ENCODE peak calls at places on chromosomes 5 and 9, in seven cellular contexts. H, Z, A, K, G, N and O are unnamed samples.

GRCh38 chr5:44046581-44047327 is 342.5 kb downstream of the FGF10 start:
- DNase-seq in H (no peak), Z (no peak), A (no peak), K (no peak), G (no peak), N (no peak), O (no peak)

GRCh38 chr9:75933982-75934381 is 43.5 kb downstream of the PCSK5 start:
- DNase-seq in H (no peak), Z (no peak), A (no peak), K (no peak), G (no peak), N (no peak), O (no peak)

GRCh38 chr9:37421914-37422288 is 595 bp upstream of the GRHPR start:
- DNase-seq in H (no peak), Z (no peak), A (no peak), K (no peak), G (peak; percentile 71), N (no peak), O (no peak)

GRCh38 chr9:89642789-89643188 is 38.0 kb downstream of the GADD45G start:
- DNase-seq in H (no peak), Z (no peak), A (no peak), K (no peak), G (no peak), N (no peak), O (no peak)

GRCh38 chr9:82313697-82314096 is 325.1 kb downstream of the SPATA31D1 start:
- DNase-seq in H (no peak), Z (no peak), A (no peak), K (no peak), G (no peak), N (no peak), O (no peak)

GRCh38 chr5:151469386-151469785 is 22.0 kb downstream of the SLC36A1 start:
- DNase-seq in H (no peak), Z (no peak), A (no peak), K (no peak), G (no peak), N (no peak), O (no peak)

GRCh38 chr9:109451311-109452025 is 46.6 kb downstream of the PTPN3 start:
- DNase-seq in H (no peak), Z (no peak), A (no peak), K (no peak), G (no peak), N (no peak), O (no peak)

GRCh38 chr5:127400524-127400923 is 109.9 kb downstream of the MEGF10 start:
- DNase-seq in H (no peak), Z (no peak), A (peak; percentile 0), K (no peak), G (no peak), N (no peak), O (no peak)

GRCh38 chr9:82466616-82467251 is 478.2 kb downstream of the SPATA31D1 start:
- DNase-seq in H (no peak), Z (no peak), A (no peak), K (no peak), G (no peak), N (no peak), O (peak; percentile 18)

GRCh38 chr9:121708768-121709488 is 57.5 kb downstream of the DAB2IP start:
- DNase-seq in H (no peak), Z (no peak), A (no peak), K (no peak), G (no peak), N (no peak), O (no peak)

GRCh38 chr5:66945389-66946349 is 250.9 kb downstream of the CD180 start:
- DNase-seq in H (no peak), Z (no peak), A (no peak), K (no peak), G (no peak), N (no peak), O (peak; percentile 40)

GRCh38 chr9:96460470-96460869 is 10.5 kb downstream of the HABP4 start:
- DNase-seq in H (no peak), Z (no peak), A (no peak), K (no peak), G (no peak), N (peak; percentile 43), O (no peak)

GRCh38 chr5:133685402-133686018 is 73.2 kb upstream of the FSTL4 start:
- DNase-seq in H (no peak), Z (no peak), A (no peak), K (peak; percentile 72), G (no peak), N (no peak), O (no peak)

GRCh38 chr5:82406200-82406773 is 128.1 kb upstream of the RPS23 start:
- DNase-seq in H (no peak), Z (no peak), A (peak; percentile 100), K (no peak), G (peak; percentile 31), N (peak; percentile 72), O (peak; percentile 95)

GRCh38 chr9:69444791-69445190 is 119.8 kb downstream of the ENTREP1 start:
- DNase-seq in H (no peak), Z (no peak), A (no peak), K (no peak), G (no peak), N (no peak), O (no peak)

GRCh38 chr9:69949396-69949795 is 94.3 kb upstream of the MAMDC2 start:
- DNase-seq in H (no peak), Z (no peak), A (no peak), K (no peak), G (no peak), N (peak; percentile 58), O (peak; percentile 56)

GRCh38 chr5:142984016-142984415 is 213.8 kb downstream of the ARHGAP26 start:
- DNase-seq in H (no peak), Z (no peak), A (peak; percentile 23), K (no peak), G (no peak), N (no peak), O (no peak)

GRCh38 chr5:150464554-150465012 is 15.0 kb upstream of the RPS14 start:
- DNase-seq in H (no peak), Z (no peak), A (no peak), K (no peak), G (peak; percentile 82), N (no peak), O (peak; percentile 68)

DNA sequence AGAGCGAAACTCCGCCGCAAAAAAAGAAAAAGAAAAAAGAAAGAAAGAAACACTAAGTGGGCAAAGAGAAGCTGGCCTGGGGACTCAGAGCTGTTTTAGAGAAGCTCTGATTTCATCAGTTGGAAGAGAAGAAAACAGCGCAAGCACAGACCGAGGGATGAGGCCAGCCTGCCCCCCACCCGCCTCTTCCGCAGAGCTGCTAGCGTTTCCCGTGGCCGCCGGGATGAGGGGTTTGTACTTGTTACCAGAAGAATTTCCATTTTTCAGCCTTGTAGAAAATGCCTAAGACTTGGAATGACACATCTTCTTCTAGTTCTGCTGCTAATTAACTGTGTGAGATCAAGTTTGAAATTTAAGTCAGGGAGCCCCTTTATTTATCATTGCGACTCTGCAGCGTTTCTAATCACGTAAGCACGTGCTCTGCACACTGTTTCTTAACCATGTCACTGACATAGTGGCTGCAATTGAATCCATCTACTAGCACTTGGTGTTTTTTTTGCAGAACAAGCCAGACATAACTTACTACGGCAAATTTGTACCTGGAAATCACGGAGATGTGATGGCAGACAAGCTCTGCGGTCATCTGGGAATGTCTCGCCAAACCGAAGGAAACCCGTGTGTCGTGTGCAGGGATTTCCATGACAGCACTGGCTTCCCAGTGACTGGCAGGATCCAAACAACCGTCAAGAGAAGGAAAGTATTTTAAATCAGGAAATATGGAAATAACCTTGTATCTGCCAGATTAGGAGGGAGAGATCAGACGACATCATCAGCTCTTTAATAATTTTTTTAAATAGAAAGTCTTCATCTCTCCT is 41.8 kb upstream of the ROR2 start:
- DNase-seq in H (peak; percentile 61), Z (no peak), A (no peak), K (no peak), G (no peak), N (no peak), O (no peak)
- TF ChIP-seq CTCF in H (no peak), Z (no peak), A (no peak), K (no peak), G (no peak), N (no peak), O (no peak)

DNA sequence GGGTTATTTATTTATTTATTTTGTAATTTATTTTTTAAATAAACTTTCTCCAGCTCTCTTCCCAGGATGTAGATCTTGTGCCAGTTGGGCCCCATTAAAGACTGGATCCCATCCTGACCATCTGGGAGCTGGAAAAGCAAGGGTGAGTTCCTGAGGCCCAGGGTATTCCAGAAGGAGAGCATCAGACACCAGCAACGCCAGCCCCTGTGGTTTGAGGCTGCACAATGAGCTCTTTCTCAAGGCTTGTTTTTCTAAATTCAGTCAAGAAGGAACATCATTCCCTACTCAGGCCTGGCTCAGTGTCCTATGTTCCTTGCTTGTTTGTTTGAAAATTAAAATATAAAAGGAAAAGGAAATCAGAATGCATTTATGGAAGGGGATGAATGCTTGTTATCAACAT is 313.3 kb downstream of the EBF1 start:
- DNase-seq in H (no peak), Z (no peak), A (no peak), K (no peak), G (no peak), N (no peak), O (no peak)
- H3K4me3 ChIP-seq in H (no peak overlapping the region), Z (no peak overlapping the region), A (no peak overlapping the region), K (no peak overlapping the region), G (no peak overlapping the region), N (no peak overlapping the region), O (no peak overlapping the region)

DNA sequence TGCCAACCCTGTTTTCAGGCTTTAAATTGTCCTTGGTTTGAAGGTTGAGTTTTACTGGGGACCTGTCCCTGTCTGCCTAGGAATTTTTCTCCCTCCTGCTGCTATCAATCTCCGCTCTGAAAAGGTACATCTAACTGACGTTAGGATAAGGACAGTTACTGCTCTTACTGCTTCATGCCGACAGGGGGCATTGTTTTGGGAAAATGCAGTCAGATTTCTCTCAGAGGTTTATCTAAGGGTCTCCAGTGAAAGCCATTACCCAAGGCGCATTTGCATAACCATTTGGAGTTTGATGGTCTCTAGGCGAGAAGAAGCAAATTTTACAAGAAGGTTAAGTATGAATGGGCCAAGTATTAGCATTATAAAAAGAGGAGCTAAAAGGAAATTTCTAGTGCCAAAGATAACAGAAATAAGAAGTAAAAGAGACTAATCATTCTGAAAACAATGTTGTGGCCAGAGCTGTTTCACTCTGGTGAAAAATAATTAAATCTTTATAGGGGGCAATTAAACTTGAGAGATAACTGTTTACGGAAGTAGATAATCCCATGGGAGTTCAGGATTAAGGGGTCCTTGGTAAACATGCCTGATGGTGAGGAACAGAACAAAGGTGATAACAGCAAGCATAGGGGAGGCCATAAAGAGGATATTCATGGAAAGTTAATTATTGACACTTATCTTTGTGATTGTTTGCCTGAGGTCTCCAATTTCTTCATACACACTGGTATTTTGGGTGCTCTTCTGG is 605.0 kb downstream of the MTRR start:
- DNase-seq in H (no peak), Z (no peak), A (no peak), K (no peak), G (no peak), N (no peak), O (no peak)
- TF ChIP-seq CTCF in H (peak; percentile 23), Z (no peak), A (no peak), K (no peak), G (no peak), N (peak; percentile 23), O (peak; percentile 22)

DNA sequence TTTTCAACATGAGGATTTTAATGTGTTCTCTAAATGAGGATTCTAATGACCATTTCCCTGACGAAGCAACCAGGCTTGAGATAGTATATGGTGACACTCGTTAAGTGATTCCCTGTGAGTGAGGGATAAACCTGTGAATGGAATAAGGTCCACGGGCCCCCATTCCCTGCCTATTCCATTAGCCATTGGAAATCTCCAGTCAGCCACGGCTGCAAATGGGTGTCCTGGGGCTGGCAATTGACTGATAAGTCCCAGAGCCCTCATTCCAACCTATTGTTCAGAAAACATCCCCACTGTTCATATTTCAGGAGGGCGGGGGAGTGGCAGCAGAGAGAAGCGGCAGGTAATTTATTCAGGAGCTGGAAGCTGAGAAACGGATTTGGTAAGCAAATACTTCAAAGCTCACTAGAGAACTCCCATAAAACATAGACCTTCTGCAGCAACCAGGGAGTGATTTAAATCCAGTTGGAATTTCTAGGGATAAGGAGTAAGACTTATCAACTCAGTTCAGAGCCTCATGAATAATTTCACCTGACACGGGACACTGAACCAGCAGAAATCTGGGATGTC is 42.0 kb downstream of the TMEM174 start:
- DNase-seq in H (no peak), Z (no peak), A (no peak), K (no peak), G (no peak), N (no peak), O (no peak)
- H3K4me3 ChIP-seq in H (no peak overlapping the region), Z (no peak overlapping the region), A (no peak overlapping the region), K (no peak overlapping the region), G (no peak overlapping the region), N (no peak overlapping the region), O (no peak overlapping the region)